ENCODE peak calls at places on chromosome 17, in seven cellular contexts. P is astrocyte of the cerebellum, Q is ascending aorta, S is MCF 10A, B is heart right ventricle, T is cardiac muscle cell, K is osteocyte. U is an unnamed sample.

GRCh38 chr17:60601443-60602384 is 1.7 kb downstream of the PPM1D start:
- DNase-seq in P (peak; percentile 75), S (peak; percentile 85), T (peak; percentile 76), K (no peak), Q (no peak), B (no peak), U (no peak)

GRCh38 chr17:39144414-39144813 is 7.0 kb downstream of the PLXDC1 start:
- DNase-seq in Q (peak; percentile 25), S (peak; percentile 95), K (no peak), B (peak; percentile 81), T (no peak), P (peak; percentile 80), U (peak; percentile 64)

GRCh38 chr17:47669060-47669459 is 19.3 kb downstream of the KPNB1 start:
- DNase-seq in P (no peak), K (no peak), T (no peak), Q (no peak), B (no peak), S (no peak), U (no peak)

GRCh38 chr17:50219345-50219744 is 17.9 kb upstream of the COL1A1 start:
- DNase-seq in K (peak; percentile 79), P (peak; percentile 82), T (no peak), Q (no peak), B (no peak), S (peak; percentile 68), U (no peak)

GRCh38 chr17:14228903-14229302 is 7.8 kb downstream of the CDRT15 start:
- DNase-seq in K (no peak), P (no peak), S (no peak), T (no peak), B (no peak), Q (no peak), U (peak; percentile 78)

GRCh38 chr17:63224644-63225043 is 221.5 kb downstream of the CYB561 start:
- DNase-seq in T (no peak), Q (no peak), P (no peak), K (no peak), S (no peak), B (no peak), U (no peak)

GRCh38 chr17:69373069-69373468 is 41.4 kb upstream of the MAP2K6 start:
- DNase-seq in S (no peak), T (no peak), P (no peak), K (no peak), Q (no peak), B (no peak), U (no peak)

GRCh38 chr17:3555189-3555796 is 2.3 kb downstream of the TRPV3 start:
- DNase-seq in P (no peak), T (no peak), S (no peak), Q (no peak), B (no peak), K (no peak), U (no peak)

GRCh38 chr17:42422958-42423712 is at the start of gene CAVIN1:
- DNase-seq in B (peak; percentile 100), P (peak; percentile 98), K (peak; percentile 99), Q (peak; percentile 85), T (peak; percentile 94), S (peak; percentile 98), U (peak; percentile 91)

GRCh38 chr17:82237083-82237745 is 8.4 kb downstream of the SLC16A3 start:
- DNase-seq in K (no peak), T (no peak), B (peak; percentile 16), Q (no peak), S (no peak), P (no peak), U (no peak)

GRCh38 chr17:68734911-68735310 is 133.7 kb upstream of the FAM20A start:
- DNase-seq in K (no peak), S (no peak), Q (no peak), P (no peak), B (no peak), T (no peak), U (no peak)

GRCh38 chr17:77540975-77541374 is 400.2 kb downstream of the SEC14L1 start:
- DNase-seq in K (no peak), S (no peak), P (no peak), B (no peak), T (peak; percentile 15), Q (no peak), U (no peak)

DNA sequence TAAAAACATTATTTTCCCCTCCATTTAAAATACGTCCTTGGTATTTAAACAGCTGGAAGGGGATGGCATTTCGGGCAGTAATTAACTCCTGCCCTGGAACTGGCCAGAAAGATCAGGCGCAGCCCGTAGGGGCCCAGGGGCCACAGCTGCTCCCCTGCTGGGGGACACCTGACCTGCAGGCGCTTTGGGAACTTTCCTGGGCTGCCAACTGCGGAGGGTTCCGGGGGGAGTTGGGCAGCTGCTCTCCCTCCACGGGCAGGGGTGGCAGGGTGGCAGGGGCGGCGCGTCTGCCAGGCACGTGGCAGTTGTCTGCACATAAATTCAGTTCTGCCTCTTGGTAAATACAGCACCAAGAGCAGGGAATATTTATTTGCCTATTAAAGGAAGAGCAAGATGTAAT is 30.1 kb upstream of the CHMP6 start:
- DNase-seq in K (no peak), S (no peak), T (no peak), Q (no peak), B (no peak), P (no peak), U (no peak)
- TF ChIP-seq CTCF in K (no peak), S (no peak), T (no peak), Q (no peak), B (no peak), P (peak; percentile 4), U (no peak)

GRCh38 chr17:72479113-72479512 is 358.3 kb downstream of the SOX9 start:
- DNase-seq in B (no peak), S (no peak), P (no peak), T (no peak), Q (no peak), K (no peak), U (no peak)
- TF ChIP-seq CTCF in B (no peak), S (no peak), P (peak; percentile 3), T (no peak), Q (no peak), K (no peak), U (no peak)

GRCh38 chr17:54900457-54901229 is at the start of gene TOM1L1:
- DNase-seq in Q (peak; percentile 14), B (peak; percentile 75), T (peak; percentile 88), K (peak; percentile 91), P (peak; percentile 8), S (peak; percentile 87), U (peak; percentile 7)
- TF ChIP-seq CTCF in Q (no peak), B (no peak), T (peak; percentile 9), K (no peak), P (no peak), S (peak; percentile 6), U (peak; percentile 15)

DNA sequence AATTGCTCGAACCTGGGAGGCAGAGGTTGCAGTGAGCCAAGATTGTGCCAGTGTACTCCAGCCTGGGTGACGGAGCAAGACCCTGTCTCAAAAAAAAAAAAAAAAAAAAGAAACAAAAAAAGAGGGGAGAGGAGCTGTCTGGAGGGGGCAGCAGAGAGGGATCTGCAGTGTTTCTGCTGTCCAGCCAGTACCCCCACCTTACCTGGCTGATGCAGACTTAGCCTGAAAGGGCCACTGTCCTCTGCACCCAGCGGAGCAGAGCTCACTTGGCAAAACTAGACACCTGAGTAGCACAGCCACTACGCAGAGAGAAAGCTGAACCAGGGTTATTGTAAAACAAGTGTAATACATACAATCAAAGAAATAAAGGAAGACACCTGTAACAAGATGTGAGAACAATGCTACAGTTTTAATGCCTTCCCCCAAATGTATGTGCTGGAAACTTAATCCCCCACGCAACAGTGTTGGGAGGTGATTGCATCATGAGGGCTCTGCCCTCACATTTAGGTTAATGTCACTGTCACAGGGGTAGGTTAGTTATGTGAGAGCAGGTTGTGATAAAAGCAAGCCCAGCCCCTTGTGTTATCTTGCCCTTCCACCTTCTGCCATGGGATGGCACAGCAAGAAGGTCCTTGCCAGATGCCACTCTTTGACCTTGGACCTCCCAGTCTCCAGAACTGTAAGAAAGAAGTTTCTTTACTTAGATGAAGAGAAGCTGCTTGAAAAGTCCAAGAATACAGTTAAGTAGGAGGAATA is 211.2 kb downstream of the RPTOR start:
- DNase-seq in B (no peak), T (no peak), K (peak; percentile 63), Q (no peak), P (no peak), S (no peak), U (no peak)
- TF ChIP-seq CTCF in B (no peak), T (peak; percentile 16), K (peak; percentile 33), Q (no peak), P (peak; percentile 18), S (no peak), U (peak; percentile 38)

DNA sequence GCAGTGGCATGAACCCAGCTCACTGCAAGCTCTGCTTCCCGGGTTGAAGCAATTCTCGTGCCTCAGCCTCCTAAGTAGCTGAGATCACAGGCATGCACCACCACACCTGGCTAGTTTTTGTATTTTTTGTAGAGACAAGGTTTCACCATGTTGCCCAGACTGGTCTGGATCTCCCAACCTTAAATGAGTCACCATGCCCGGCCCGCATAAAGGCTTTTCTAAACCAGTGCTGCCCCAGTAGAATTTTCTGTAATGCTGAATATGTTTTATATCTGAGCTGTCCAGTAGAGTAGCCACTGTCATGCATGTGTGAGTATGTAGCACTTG is 36.9 kb upstream of the WSB1 start:
- DNase-seq in S (no peak), T (no peak), K (no peak), P (no peak), Q (no peak), B (no peak), U (no peak)
- TF ChIP-seq CTCF in S (no peak), T (no peak), K (no peak), P (no peak), Q (no peak), B (no peak), U (no peak)

GRCh38 chr17:8630802-8631553 is 453 bp upstream of the MYH10 start:
- DNase-seq in K (peak; percentile 99), B (peak; percentile 97), T (peak; percentile 100), Q (peak; percentile 93), S (peak; percentile 100), P (peak; percentile 100), U (peak; percentile 92)
- TF ChIP-seq CTCF in K (peak; percentile 18), B (peak; percentile 42), T (no peak), Q (peak; percentile 37), S (peak; percentile 18), P (peak; percentile 14), U (no peak)

DNA sequence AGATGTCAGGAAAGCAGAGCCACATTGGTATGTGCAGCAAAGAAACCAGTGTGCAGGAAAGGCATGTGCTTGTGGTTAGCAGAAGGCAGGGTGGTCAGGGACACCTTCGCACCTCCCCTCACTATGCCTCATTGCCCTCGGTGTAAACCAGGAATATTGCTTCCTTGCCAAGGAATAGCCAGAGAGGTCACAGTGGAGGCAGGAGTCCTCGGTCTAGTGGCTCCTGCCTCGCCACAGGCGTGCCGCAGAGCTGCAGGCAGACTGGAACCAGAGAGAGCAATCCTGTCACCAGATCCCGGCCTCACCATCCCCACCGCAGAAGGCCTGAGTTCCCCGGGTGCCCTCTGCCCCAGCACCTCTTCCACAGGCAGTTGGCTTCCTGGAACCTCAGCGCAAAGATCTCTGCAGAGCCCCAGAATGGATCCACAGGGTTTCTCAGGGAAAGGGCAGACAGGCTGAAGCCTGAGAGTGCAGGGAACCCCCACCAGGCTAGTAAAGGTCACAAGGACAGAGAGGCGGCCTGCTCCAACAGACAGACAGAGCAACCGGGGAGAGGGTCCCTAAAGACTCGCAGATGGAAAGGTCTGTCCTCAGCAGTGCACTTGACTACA is 21.6 kb downstream of the CCDC182 start:
- DNase-seq in P (peak; percentile 18), T (no peak), B (no peak), S (no peak), Q (no peak), K (no peak), U (no peak)
- TF ChIP-seq CTCF in P (no peak), T (no peak), B (no peak), S (no peak), Q (no peak), K (no peak), U (no peak)